ENCODE peak calls at places on chromosomes 4 and X, in seven cellular contexts. One of them, this sample, is unnamed. For H3K9me3, the result is how much of the 10 kb centered on the place peaks cover.

GRCh38 chr4:23613782-23614181 is 276.1 kb downstream of the PPARGC1A start:
- DNase-seq in sigmoid colon: no peak
- DNase-seq in tibial nerve: no peak
- DNase-seq in K562: no peak
- DNase-seq in H1: no peak
- DNase-seq in stomach: no peak
- DNase-seq in HepG2: no peak
- DNase-seq in this sample: no peak

GRCh38 chr4:7021930-7022658 is 21.1 kb upstream of the TADA2B start:
- DNase-seq in H1: no peak
- DNase-seq in stomach: no peak
- DNase-seq in tibial nerve: no peak
- DNase-seq in HepG2: no peak
- DNase-seq in K562: no peak
- DNase-seq in sigmoid colon: no peak
- DNase-seq in this sample: no peak

GRCh38 chr4:183840311-183840710 is 64.8 kb upstream of the STOX2 start:
- DNase-seq in tibial nerve: peak
- DNase-seq in K562: peak
- DNase-seq in H1: peak
- DNase-seq in stomach: peak
- DNase-seq in sigmoid colon: peak
- DNase-seq in HepG2: peak
- DNase-seq in this sample: no peak

GRCh38 chr4:99458911-99459447 is 23.8 kb upstream of the ADH7 start:
- DNase-seq in sigmoid colon: no peak
- DNase-seq in stomach: no peak
- DNase-seq in HepG2: no peak
- DNase-seq in tibial nerve: no peak
- DNase-seq in K562: no peak
- DNase-seq in H1: no peak
- DNase-seq in this sample: no peak

GRCh38 chr4:8747467-8747841 is 124.2 kb downstream of the HMX1 start:
- DNase-seq in HepG2: no peak
- DNase-seq in stomach: no peak
- DNase-seq in sigmoid colon: peak
- DNase-seq in H1: peak
- DNase-seq in tibial nerve: no peak
- DNase-seq in K562: no peak
- DNase-seq in this sample: no peak

GRCh38 chr4:5632043-5632440 is 76.3 kb downstream of the EVC2 start:
- DNase-seq in sigmoid colon: no peak
- DNase-seq in K562: no peak
- DNase-seq in stomach: no peak
- DNase-seq in tibial nerve: no peak
- DNase-seq in H1: no peak
- DNase-seq in HepG2: no peak
- DNase-seq in this sample: no peak

GRCh38 chr4:122293374-122294365 is 85.1 kb upstream of the ADAD1 start:
- DNase-seq in sigmoid colon: no peak
- DNase-seq in H1: no peak
- DNase-seq in K562: no peak
- DNase-seq in stomach: no peak
- DNase-seq in tibial nerve: no peak
- DNase-seq in HepG2: no peak
- DNase-seq in this sample: no peak

GRCh38 chrX:32599156-32599555 is 612.2 kb downstream of the DMD start:
- DNase-seq in K562: no peak
- DNase-seq in H1: no peak
- DNase-seq in HepG2: no peak
- DNase-seq in tibial nerve: no peak
- DNase-seq in sigmoid colon: no peak
- DNase-seq in stomach: no peak
- DNase-seq in this sample: no peak

GRCh38 chr4:139809207-139810157 is 143.9 kb downstream of the MGST2 start:
- DNase-seq in sigmoid colon: no peak
- DNase-seq in HepG2: no peak
- DNase-seq in stomach: no peak
- DNase-seq in K562: no peak
- DNase-seq in H1: no peak
- DNase-seq in tibial nerve: no peak
- DNase-seq in this sample: no peak

GRCh38 chr4:22385615-22386014 is 130.3 kb downstream of the ADGRA3 start:
- DNase-seq in HepG2: no peak
- DNase-seq in stomach: no peak
- DNase-seq in tibial nerve: no peak
- DNase-seq in K562: no peak
- DNase-seq in H1: no peak
- DNase-seq in sigmoid colon: no peak
- DNase-seq in this sample: no peak

GRCh38 chrX:2924151-2924550 is 5.0 kb downstream of the ARSD start:
- DNase-seq in sigmoid colon: no peak
- DNase-seq in H1: no peak
- DNase-seq in tibial nerve: no peak
- DNase-seq in stomach: no peak
- DNase-seq in HepG2: no peak
- DNase-seq in K562: no peak
- DNase-seq in this sample: no peak

GRCh38 chr4:54585321-54586000 is 72.3 kb upstream of the KIT start:
- DNase-seq in K562: peak
- DNase-seq in H1: no peak
- DNase-seq in tibial nerve: no peak
- DNase-seq in sigmoid colon: no peak
- DNase-seq in HepG2: no peak
- DNase-seq in stomach: no peak
- DNase-seq in this sample: no peak

GRCh38 chrX:100819837-100820666 is at the start of gene CSTF2:
- DNase-seq in H1: peak
- DNase-seq in sigmoid colon: peak
- DNase-seq in tibial nerve: peak
- DNase-seq in K562: peak
- DNase-seq in HepG2: peak
- DNase-seq in stomach: peak
- DNase-seq in this sample: peak
- TF ChIP-seq CTCF in H1: peak
- TF ChIP-seq CTCF in sigmoid colon: no peak
- TF ChIP-seq CTCF in tibial nerve: no peak
- TF ChIP-seq CTCF in K562: peak
- TF ChIP-seq CTCF in HepG2: no peak
- TF ChIP-seq CTCF in stomach: no peak
- TF ChIP-seq CTCF in this sample: no peak

DNA sequence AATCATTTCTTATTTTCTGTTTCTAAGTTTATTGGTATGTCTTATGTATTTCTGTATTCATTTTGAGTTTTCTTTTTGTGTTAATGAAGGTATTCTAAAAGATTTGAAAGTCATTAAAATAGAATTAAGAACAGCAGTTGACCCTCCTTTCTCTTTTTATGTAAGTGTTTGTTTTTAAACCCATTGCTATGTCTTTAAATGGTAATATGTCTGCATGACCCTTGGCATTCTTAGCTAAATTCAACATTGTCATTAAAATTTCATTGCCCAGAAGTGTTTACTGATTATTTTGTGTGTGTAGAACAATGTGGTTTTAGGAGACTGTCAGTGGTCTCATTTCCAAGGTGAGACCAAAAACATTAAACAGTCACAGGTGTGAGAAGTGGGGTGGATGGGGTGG is 197.8 kb downstream of the PCDH7 start:
- DNase-seq in stomach: no peak
- DNase-seq in tibial nerve: no peak
- DNase-seq in HepG2: no peak
- DNase-seq in K562: no peak
- DNase-seq in H1: no peak
- DNase-seq in sigmoid colon: no peak
- DNase-seq in this sample: no peak
- TF ChIP-seq EP300 in stomach: no peak
- TF ChIP-seq EP300 in tibial nerve: no peak
- TF ChIP-seq EP300 in HepG2: no peak
- TF ChIP-seq EP300 in K562: no peak
- TF ChIP-seq EP300 in H1: no peak
- TF ChIP-seq EP300 in sigmoid colon: no peak
- TF ChIP-seq EP300 in this sample: no peak

DNA sequence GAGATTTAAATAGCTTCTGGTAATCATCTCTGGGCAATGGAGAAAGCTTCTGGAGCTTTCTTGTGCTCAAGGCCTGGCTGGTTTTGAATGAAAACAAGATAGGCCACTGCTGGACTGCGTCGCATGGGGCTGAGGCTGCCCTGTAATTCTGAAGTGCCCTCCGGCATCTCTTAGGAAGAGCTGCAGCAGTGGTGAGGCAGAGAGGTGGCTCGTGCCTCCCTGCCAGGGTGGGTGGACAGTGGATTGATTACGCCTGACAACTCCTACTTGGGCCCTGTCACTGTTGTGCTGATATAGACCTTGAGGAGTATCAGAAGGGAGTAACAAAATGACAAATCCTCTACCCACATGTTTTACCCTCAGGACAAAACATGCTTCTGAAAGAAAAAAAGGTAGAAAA is 279.7 kb downstream of the NR3C2 start:
- DNase-seq in tibial nerve: no peak
- DNase-seq in H1: no peak
- DNase-seq in stomach: no peak
- DNase-seq in sigmoid colon: no peak
- DNase-seq in HepG2: no peak
- DNase-seq in K562: no peak
- DNase-seq in this sample: no peak
- H3K9me3 ChIP-seq in tibial nerve: under half
- H3K9me3 ChIP-seq in H1: under half
- H3K9me3 ChIP-seq in stomach: under half
- H3K9me3 ChIP-seq in sigmoid colon: under half
- H3K9me3 ChIP-seq in HepG2: under half
- H3K9me3 ChIP-seq in K562: under half
- H3K9me3 ChIP-seq in this sample: under half

GRCh38 chr4:41375561-41375960 is 118.8 kb downstream of the UCHL1 start:
- DNase-seq in H1: no peak
- DNase-seq in tibial nerve: no peak
- DNase-seq in sigmoid colon: no peak
- DNase-seq in stomach: peak
- DNase-seq in HepG2: no peak
- DNase-seq in K562: no peak
- DNase-seq in this sample: no peak
- TF ChIP-seq CTCF in H1: no peak
- TF ChIP-seq CTCF in tibial nerve: no peak
- TF ChIP-seq CTCF in sigmoid colon: no peak
- TF ChIP-seq CTCF in stomach: no peak
- TF ChIP-seq CTCF in HepG2: no peak
- TF ChIP-seq CTCF in K562: no peak
- TF ChIP-seq CTCF in this sample: no peak

DNA sequence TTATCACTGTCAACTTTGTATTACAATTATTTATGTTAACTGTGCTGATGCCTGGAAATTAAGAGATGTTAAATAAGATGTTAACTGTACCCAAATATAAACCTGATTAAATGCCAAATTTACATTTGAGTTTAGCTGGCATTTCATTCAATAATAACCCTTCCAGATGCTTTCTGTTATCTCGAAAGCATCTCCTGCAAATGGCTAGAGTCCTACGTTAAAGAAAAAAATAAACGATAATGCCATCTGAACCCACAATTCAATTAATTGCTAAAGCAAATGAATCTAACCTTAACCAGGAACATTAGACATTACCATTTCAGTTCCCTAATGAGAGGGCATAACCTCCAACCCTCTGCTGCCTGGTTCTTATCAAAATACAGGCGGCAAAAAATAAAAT is 145.0 kb downstream of the ADAMTS3 start:
- DNase-seq in stomach: no peak
- DNase-seq in K562: no peak
- DNase-seq in HepG2: no peak
- DNase-seq in sigmoid colon: no peak
- DNase-seq in H1: no peak
- DNase-seq in tibial nerve: no peak
- DNase-seq in this sample: no peak
- TF ChIP-seq EP300 in stomach: no peak
- TF ChIP-seq EP300 in K562: no peak
- TF ChIP-seq EP300 in HepG2: no peak
- TF ChIP-seq EP300 in sigmoid colon: no peak
- TF ChIP-seq EP300 in H1: no peak
- TF ChIP-seq EP300 in tibial nerve: no peak
- TF ChIP-seq EP300 in this sample: no peak

GRCh38 chrX:143781103-143781502 is 60.6 kb upstream of the SPANXN2 start:
- DNase-seq in stomach: no peak
- DNase-seq in HepG2: no peak
- DNase-seq in K562: no peak
- DNase-seq in tibial nerve: no peak
- DNase-seq in sigmoid colon: no peak
- DNase-seq in H1: no peak
- DNase-seq in this sample: no peak
- H3K9me3 ChIP-seq in stomach: under half
- H3K9me3 ChIP-seq in HepG2: half or more
- H3K9me3 ChIP-seq in K562: under half
- H3K9me3 ChIP-seq in tibial nerve: under half
- H3K9me3 ChIP-seq in sigmoid colon: under half
- H3K9me3 ChIP-seq in H1: under half
- H3K9me3 ChIP-seq in this sample: under half

GRCh38 chr4:156725257-156725656 is 246.3 kb downstream of the PDGFC start:
- DNase-seq in H1: no peak
- DNase-seq in K562: no peak
- DNase-seq in tibial nerve: no peak
- DNase-seq in sigmoid colon: no peak
- DNase-seq in HepG2: no peak
- DNase-seq in stomach: peak
- DNase-seq in this sample: no peak
- TF ChIP-seq CTCF in H1: no peak
- TF ChIP-seq CTCF in K562: no peak
- TF ChIP-seq CTCF in tibial nerve: no peak
- TF ChIP-seq CTCF in sigmoid colon: no peak
- TF ChIP-seq CTCF in HepG2: no peak
- TF ChIP-seq CTCF in stomach: no peak
- TF ChIP-seq CTCF in this sample: no peak

This sample was measured in esophagus muscularis mucosa.